ENCODE peak calls at places on chromosome 4, in ten cellular contexts. V, C, H, F, S, Y, I, N, M and D are unnamed samples.

GRCh38 chr4:143186634-143187033 is 1.9 kb downstream of the USP38 start:
- DNase-seq in C (no peak), N (no peak), H (no peak), S (no peak), M (no peak), V (no peak), I (no peak), Y (peak; percentile 56), F (no peak), D (no peak)

GRCh38 chr4:89055157-89056080 is 1.6 kb downstream of the FAM13A start:
- DNase-seq in H (no peak), C (no peak), V (no peak), M (no peak), Y (peak; percentile 28), I (no peak), S (no peak), F (no peak), N (no peak), D (no peak)

GRCh38 chr4:4428966-4429875 is 42.3 kb downstream of the NSG1 start:
- DNase-seq in N (no peak), Y (no peak), V (no peak), C (no peak), S (no peak), I (no peak), H (no peak), F (no peak), M (no peak), D (no peak)

GRCh38 chr4:186266699-186267467 is 894 bp downstream of the F11 start:
- DNase-seq in V (no peak), N (no peak), Y (no peak), F (no peak), M (no peak), S (no peak), C (no peak), I (peak; percentile 76), H (no peak), D (no peak)

GRCh38 chr4:23972805-23973204 is 83.0 kb upstream of the PPARGC1A start:
- DNase-seq in F (no peak), H (no peak), I (no peak), M (no peak), V (no peak), C (no peak), N (no peak), S (no peak), Y (no peak), D (no peak)

GRCh38 chr4:57710053-57710452 is 599.9 kb upstream of the IGFBP7 start:
- DNase-seq in Y (no peak), H (peak; percentile 15), I (no peak), S (no peak), V (no peak), F (no peak), N (no peak), C (no peak), M (no peak), D (no peak)

GRCh38 chr4:11632015-11632414 is 203.3 kb upstream of the HS3ST1 start:
- DNase-seq in H (no peak), M (no peak), I (no peak), N (no peak), S (no peak), Y (no peak), C (no peak), V (no peak), F (no peak), D (no peak)

GRCh38 chr4:1403177-1403583 is 3.1 kb downstream of the NKX1-1 start:
- DNase-seq in N (no peak), S (no peak), C (no peak), M (no peak), I (peak; percentile 82), V (peak; percentile 5), Y (no peak), H (no peak), F (peak; percentile 18), D (peak; percentile 41)

GRCh38 chr4:95889662-95890061 is 49.8 kb downstream of the PDHA2 start:
- DNase-seq in I (no peak), N (no peak), C (no peak), F (no peak), M (no peak), Y (no peak), H (no peak), S (no peak), V (no peak), D (no peak)

GRCh38 chr4:39030726-39031125 is 1.5 kb downstream of the TMEM156 start:
- DNase-seq in C (no peak), H (no peak), S (no peak), Y (no peak), N (no peak), F (no peak), M (no peak), I (no peak), V (no peak), D (no peak)

GRCh38 chr4:77843628-77844027 is 19.0 kb upstream of the MRPL1 start:
- DNase-seq in I (no peak), N (no peak), S (no peak), C (no peak), V (no peak), F (no peak), H (no peak), Y (no peak), M (no peak), D (no peak)

GRCh38 chr4:70627620-70628019 is 924 bp upstream of the ENAM start:
- DNase-seq in V (no peak), C (no peak), S (no peak), F (no peak), Y (peak; percentile 25), H (no peak), N (no peak), M (no peak), I (no peak), D (no peak)

GRCh38 chr4:173214231-173214630 is 45.6 kb downstream of the GALNT7 start:
- DNase-seq in V (no peak), H (no peak), N (no peak), S (no peak), I (no peak), Y (peak; percentile 67), F (no peak), M (no peak), C (no peak), D (no peak)
- H3K4me1 ChIP-seq in V (no peaks in the 10 kb centered on the region), H (no peaks in the 10 kb centered on the region), N (peaks cover 15% of the 10 kb centered on the region), S (peaks cover 32% of the 10 kb centered on the region), I (no peaks in the 10 kb centered on the region), Y (peaks cover 53% of the 10 kb centered on the region), F (no peaks in the 10 kb centered on the region), M (peaks cover 16% of the 10 kb centered on the region), C (peaks cover 72% of the 10 kb centered on the region), D (peaks cover 30% of the 10 kb centered on the region)

DNA sequence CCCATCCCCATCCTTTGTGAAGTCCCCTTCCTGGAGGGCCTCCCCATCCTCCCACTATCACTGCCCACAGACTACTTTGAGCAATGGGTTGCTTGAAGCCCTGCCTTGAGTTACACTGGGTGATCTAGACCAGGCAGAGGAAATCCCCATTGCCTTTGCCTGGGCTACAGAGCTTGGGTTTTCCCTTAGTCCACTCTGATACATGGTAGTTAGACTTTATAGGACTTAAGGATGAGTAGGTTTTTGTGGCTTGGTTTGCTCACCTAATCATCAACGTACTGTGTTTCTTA is 56.6 kb downstream of the TMEM131L start:
- DNase-seq in H (peak; percentile 71), C (no peak), N (no peak), I (no peak), M (no peak), F (no peak), S (no peak), Y (no peak), V (no peak), D (no peak)
- TF ChIP-seq EP300 in H (no peak), C (no peak), N (no peak), I (no peak), M (no peak), F (no peak), S (no peak), Y (no peak), V (no peak), D (no peak)

DNA sequence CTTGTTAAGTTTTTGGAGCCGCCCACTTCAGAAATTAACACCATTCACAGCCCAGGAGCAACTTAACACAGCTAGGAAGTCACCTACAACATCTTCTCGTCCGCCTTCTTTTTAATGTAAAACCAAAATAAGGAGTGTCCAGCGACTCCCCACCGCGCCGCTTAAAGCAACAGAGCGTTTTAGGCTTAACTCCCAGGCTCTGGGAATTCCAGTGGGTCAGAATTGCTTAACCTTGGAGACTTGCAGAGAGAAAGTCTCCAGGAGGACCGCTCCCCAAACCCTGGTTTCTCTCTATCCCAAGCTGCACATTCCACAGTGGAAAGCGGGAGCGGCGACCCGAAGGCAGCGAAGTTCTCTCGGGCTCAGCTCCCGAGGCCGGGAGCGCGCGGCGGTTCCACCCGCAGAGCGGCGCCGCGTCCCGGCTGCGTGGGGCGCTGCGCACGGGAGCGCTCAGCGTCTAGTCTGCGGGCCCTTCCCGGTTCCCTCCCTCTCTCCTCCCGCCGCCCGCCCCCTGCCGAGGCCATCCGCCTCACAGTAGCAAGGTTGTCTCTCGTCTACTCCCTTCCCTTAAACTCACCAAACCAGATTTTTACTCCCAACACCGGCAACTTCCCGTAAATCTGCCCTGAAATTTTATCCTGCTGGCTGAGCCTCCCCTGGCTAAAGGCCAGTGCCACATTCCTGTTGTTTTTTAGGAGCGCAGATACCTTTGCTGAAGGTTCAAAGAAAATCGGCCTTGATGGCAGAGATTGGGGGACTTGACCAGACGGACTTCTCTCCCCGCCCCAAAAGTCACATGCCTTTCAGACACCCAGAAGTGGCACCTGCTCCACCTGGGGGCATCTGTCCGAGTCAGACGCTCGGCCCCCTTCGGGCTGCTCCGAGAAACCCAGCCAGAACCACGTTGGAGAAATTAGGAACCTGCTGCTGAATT is at the start of gene RBM47:
- DNase-seq in F (peak; percentile 86), V (peak; percentile 65), S (peak; percentile 89), M (no peak), H (no peak), C (no peak), N (no peak), Y (peak; percentile 8), I (peak; percentile 95), D (peak; percentile 73)
- TF ChIP-seq POLR2A in F (peak; percentile 58), V (no peak), S (peak; percentile 87), M (no peak), H (peak; percentile 61), C (peak; percentile 47), N (no peak), Y (no peak), I (no peak), D (no peak)

GRCh38 chr4:147833741-147834140 is 101.9 kb downstream of the ARHGAP10 start:
- DNase-seq in F (no peak), S (no peak), V (no peak), N (no peak), H (no peak), Y (no peak), C (no peak), I (no peak), M (peak; percentile 39), D (no peak)
- H3K4me1 ChIP-seq in F (peaks cover 8% of the 10 kb centered on the region), S (peaks cover 40% of the 10 kb centered on the region), V (peaks cover 20% of the 10 kb centered on the region), N (peaks cover 75% of the 10 kb centered on the region), H (peaks cover 10% of the 10 kb centered on the region), Y (no peaks in the 10 kb centered on the region), C (peaks cover 28% of the 10 kb centered on the region), I (peaks cover 24% of the 10 kb centered on the region), M (peaks cover 85% of the 10 kb centered on the region), D (peaks cover 8% of the 10 kb centered on the region)

DNA sequence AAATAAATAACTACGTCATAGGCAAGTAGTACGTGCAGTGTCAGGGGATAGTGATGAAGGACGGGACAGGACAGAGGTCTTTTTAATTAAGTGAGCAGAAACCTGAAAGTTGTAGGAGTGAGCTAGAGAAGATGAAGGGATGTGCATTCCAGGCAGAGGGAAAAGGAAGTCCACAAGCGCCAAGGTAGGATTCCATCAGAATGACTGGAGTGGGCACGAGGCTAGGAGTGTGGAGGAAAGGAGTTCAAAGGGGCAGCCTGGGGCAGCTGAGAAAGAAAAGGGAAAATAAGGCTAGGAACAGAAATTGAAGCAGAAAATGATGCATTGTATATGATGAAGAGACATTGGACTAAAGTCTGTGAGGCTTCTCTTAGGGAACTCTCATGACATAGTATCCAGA is 192.2 kb upstream of the TLL1 start:
- DNase-seq in F (no peak), C (no peak), Y (no peak), H (no peak), V (no peak), M (no peak), N (no peak), S (no peak), I (no peak), D (no peak)
- TF ChIP-seq EP300 in F (no peak), C (no peak), Y (no peak), H (no peak), V (no peak), M (no peak), N (no peak), S (no peak), I (no peak), D (no peak)